ENCODE peak calls at places on chromosomes 11 and 22, in seven cellular contexts. F, B, Y, K, O, P and J are unnamed samples.

GRCh38 chr22:45485271-45485670 is 17.4 kb upstream of the FBLN1 start:
- DNase-seq in Y (peak; percentile 50), B (no peak), F (no peak), O (no peak), K (no peak), P (no peak), J (no peak)

GRCh38 chr22:48319321-48320047 is 1508.2 kb downstream of the BRD1 start:
- DNase-seq in O (no peak), P (no peak), Y (no peak), B (no peak), K (no peak), F (no peak), J (no peak)

GRCh38 chr22:32324505-32325415 is 32.9 kb upstream of the RFPL3 start:
- DNase-seq in P (no peak), B (no peak), F (no peak), K (no peak), O (no peak), Y (no peak), J (no peak)

GRCh38 chr11:89613916-89614315 is 96.2 kb upstream of the TRIM77 start:
- DNase-seq in P (no peak), B (no peak), Y (no peak), F (no peak), K (no peak), O (no peak), J (no peak)

GRCh38 chr22:22884888-22885840 is 2.5 kb upstream of the IGLL5 start:
- DNase-seq in P (no peak), K (no peak), B (no peak), Y (no peak), O (peak; percentile 49), F (no peak), J (no peak)

GRCh38 chr11:29119691-29120328 is 897.0 kb downstream of the KCNA4 start:
- DNase-seq in P (no peak), O (no peak), B (peak; percentile 99), Y (no peak), F (peak; percentile 86), K (no peak), J (no peak)

GRCh38 chr11:23954317-23954716 is 542.5 kb upstream of the LUZP2 start:
- DNase-seq in F (no peak), B (peak; percentile 62), K (no peak), O (no peak), Y (no peak), P (no peak), J (no peak)

GRCh38 chr11:123061403-123062157 is at the start of gene HSPA8:
- DNase-seq in F (peak; percentile 62), B (peak; percentile 52), Y (peak; percentile 46), O (peak; percentile 53), P (no peak), K (peak; percentile 36), J (no peak)

GRCh38 chr11:122817121-122817520 is 21.2 kb upstream of the CRTAM start:
- DNase-seq in Y (no peak), F (no peak), K (no peak), B (no peak), P (no peak), O (no peak), J (no peak)

GRCh38 chr11:122795281-122795680 is 43.0 kb upstream of the CRTAM start:
- DNase-seq in Y (no peak), F (no peak), B (no peak), K (no peak), P (no peak), O (no peak), J (no peak)

GRCh38 chr11:119041821-119042514 is 11.3 kb upstream of the SLC37A4 start:
- DNase-seq in B (peak; percentile 16), P (no peak), F (no peak), O (peak; percentile 2), Y (no peak), K (no peak), J (no peak)

GRCh38 chr11:131423715-131424114 is 53.3 kb downstream of the NTM start:
- DNase-seq in B (peak; percentile 7), F (peak; percentile 63), Y (no peak), O (no peak), K (no peak), P (no peak), J (no peak)

GRCh38 chr22:34902335-34902734 is 163.6 kb upstream of the ISX start:
- DNase-seq in K (no peak), O (no peak), B (no peak), F (no peak), P (no peak), Y (no peak), J (no peak)

GRCh38 chr11:126164781-126165180 is 46.7 kb downstream of the RPUSD4 start:
- DNase-seq in P (no peak), F (no peak), Y (no peak), K (no peak), O (no peak), B (no peak), J (no peak)

GRCh38 chr11:126163779-126164178 is 47.7 kb downstream of the RPUSD4 start:
- DNase-seq in P (no peak), F (no peak), B (no peak), Y (no peak), K (no peak), O (no peak), J (no peak)

GRCh38 chr11:126162286-126163030 is 49.0 kb downstream of the RPUSD4 start:
- DNase-seq in P (no peak), B (peak; percentile 25), O (no peak), F (no peak), K (no peak), Y (no peak), J (no peak)

GRCh38 chr11:126161146-126161458 is 50.3 kb downstream of the RPUSD4 start:
- DNase-seq in F (no peak), P (no peak), Y (no peak), K (peak; percentile 52), B (no peak), O (no peak), J (no peak)

DNA sequence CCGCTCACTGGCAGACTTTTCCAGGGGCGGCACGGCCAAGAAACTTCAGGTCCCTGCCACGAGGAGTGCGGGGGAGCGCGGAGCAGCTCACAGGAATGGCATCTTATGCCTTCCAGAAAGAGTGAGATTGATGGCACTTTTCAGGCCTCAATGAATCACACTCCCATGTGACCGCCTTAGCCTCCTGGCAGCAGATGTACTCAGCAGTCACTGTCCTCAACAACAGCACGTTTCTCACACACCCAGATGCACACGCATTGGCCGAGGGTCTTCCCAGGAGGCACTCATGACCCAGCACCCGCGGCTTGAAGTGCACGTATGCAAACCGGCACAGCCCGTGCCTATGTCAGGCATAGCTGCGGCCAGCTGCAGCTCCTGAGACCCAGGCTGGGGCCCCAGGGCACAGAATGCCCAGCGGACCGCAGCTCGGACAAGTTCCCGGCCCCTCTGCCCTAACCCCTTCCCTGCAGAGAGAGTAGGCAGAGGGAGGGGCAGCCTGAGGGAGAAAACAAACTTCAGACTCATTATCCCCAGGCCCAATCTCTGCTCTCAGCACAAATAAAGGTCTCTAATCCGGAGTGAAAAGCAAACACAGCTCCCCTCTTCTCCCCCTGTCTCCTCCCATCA is 48.3 kb downstream of the RPUSD4 start:
- DNase-seq in K (no peak), P (no peak), O (no peak), F (peak; percentile 6), B (peak; percentile 96), Y (peak; percentile 68), J (no peak)
- TF ChIP-seq RFX5 in K (no peak), P (no peak), O (no peak), F (no peak), B (no peak), Y (no peak), J (no peak)

DNA sequence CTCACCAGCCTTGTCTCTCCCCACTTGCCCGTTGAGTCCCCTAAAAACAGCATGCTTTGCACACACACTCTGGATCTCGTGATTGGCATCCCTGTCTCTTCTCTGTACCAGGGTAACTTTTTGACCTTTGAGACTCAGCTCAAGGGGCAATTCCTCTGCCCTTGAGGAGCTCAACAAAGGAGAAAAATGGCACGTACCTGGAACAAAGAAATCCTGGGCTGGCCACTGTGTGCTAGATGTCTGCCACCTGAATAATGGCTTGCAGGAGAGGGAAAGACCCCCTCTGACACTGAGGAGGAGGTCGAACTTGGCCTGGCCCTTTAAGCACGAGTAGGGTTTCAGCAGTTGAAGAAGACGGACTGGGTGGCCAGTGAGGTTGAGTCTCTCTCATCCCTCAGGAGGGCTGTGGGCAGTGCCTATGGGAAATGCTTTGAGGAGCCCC is 5.8 kb downstream of the UBE2L3 start:
- DNase-seq in B (no peak), K (no peak), F (no peak), O (no peak), P (no peak), Y (no peak), J (no peak)
- TF ChIP-seq RFX5 in B (no peak), K (no peak), F (no peak), O (no peak), P (no peak), Y (no peak), J (no peak)

GRCh38 chr11:33211153-33211552 is 46.0 kb upstream of the HIPK3 start:
- DNase-seq in B (no peak), F (no peak), K (no peak), O (no peak), Y (no peak), P (no peak), J (no peak)

GRCh38 chr11:33211588-33211987 is 45.6 kb upstream of the HIPK3 start:
- DNase-seq in Y (peak; percentile 89), O (no peak), P (no peak), B (no peak), K (no peak), F (no peak), J (no peak)

DNA sequence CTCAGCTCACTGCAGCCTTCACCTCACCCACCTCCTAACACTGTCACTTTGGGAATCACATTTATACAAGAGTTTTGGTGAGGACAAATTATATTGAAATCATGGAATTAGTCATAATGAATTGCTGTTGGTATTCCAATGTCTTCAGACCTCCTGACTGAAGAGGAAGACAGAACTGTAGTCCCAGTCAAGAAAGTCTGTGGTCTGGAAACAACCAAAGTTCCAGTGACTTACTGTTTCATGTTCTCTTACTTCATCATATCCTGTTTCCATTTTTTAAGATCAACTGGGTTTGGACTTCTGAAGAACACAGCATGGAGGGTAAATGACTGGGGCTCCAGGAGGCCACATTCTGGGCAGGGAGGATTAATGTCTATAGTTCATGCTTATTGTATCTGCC is 43.0 kb upstream of the HIPK3 start:
- DNase-seq in B (no peak), F (no peak), P (no peak), Y (no peak), O (no peak), K (no peak), J (no peak)
- TF ChIP-seq RFX5 in B (no peak), F (no peak), P (no peak), Y (no peak), O (no peak), K (no peak), J (no peak)

GRCh38 chr11:110428956-110429613 is 663 bp upstream of the FDX1 start:
- DNase-seq in B (no peak), O (no peak), K (no peak), Y (no peak), P (no peak), F (no peak), J (no peak)

GRCh38 chr11:110428040-110428439 is 1.7 kb upstream of the FDX1 start:
- DNase-seq in Y (no peak), P (no peak), B (no peak), K (no peak), O (no peak), F (no peak), J (no peak)

GRCh38 chr11:110424775-110425444 is 4.8 kb upstream of the FDX1 start:
- DNase-seq in F (no peak), Y (no peak), P (no peak), B (no peak), O (no peak), K (no peak), J (no peak)

GRCh38 chr11:110422306-110422924 is 7.3 kb upstream of the FDX1 start:
- DNase-seq in F (no peak), O (no peak), B (no peak), P (no peak), Y (no peak), K (no peak), J (no peak)

GRCh38 chr11:110425751-110426545 is 3.8 kb upstream of the FDX1 start:
- DNase-seq in O (peak; percentile 34), Y (no peak), B (peak; percentile 88), F (no peak), P (no peak), K (no peak), J (no peak)
- TF ChIP-seq RFX5 in O (no peak), Y (no peak), B (no peak), F (no peak), P (no peak), K (no peak), J (no peak)